ENCODE peak calls at places on chromosomes 1 and 21, in six cellular contexts. One of them, this sample, is unnamed.

GRCh38 chr1:225629483-225629882 is 23.4 kb downstream of the ENAH start:
- DNase-seq in WTC11: no peak
- DNase-seq in IMR-90: no peak
- DNase-seq in HFFc6: no peak
- DNase-seq in neural progenitor cell: no peak
- DNase-seq in GM19239: no peak
- DNase-seq in this sample: no peak

GRCh38 chr1:180251526-180252305 is 21.7 kb downstream of the LHX4 start:
- DNase-seq in GM19239: no peak
- DNase-seq in WTC11: no peak
- DNase-seq in HFFc6: no peak
- DNase-seq in IMR-90: no peak
- DNase-seq in neural progenitor cell: no peak
- DNase-seq in this sample: no peak

GRCh38 chr1:115539736-115540135 is 102.0 kb upstream of the VANGL1 start:
- DNase-seq in WTC11: no peak
- DNase-seq in GM19239: no peak
- DNase-seq in neural progenitor cell: no peak
- DNase-seq in IMR-90: peak; percentile 55
- DNase-seq in HFFc6: no peak
- DNase-seq in this sample: no peak

GRCh38 chr1:33255347-33256311 is 663 bp upstream of the ZNF362 start:
- DNase-seq in WTC11: peak; percentile 78
- DNase-seq in GM19239: peak; percentile 39
- DNase-seq in IMR-90: peak; percentile 15
- DNase-seq in neural progenitor cell: peak; percentile 79
- DNase-seq in HFFc6: peak; percentile 24
- DNase-seq in this sample: peak; percentile 92

GRCh38 chr1:2962061-2962460 is 59.2 kb upstream of the ACTRT2 start:
- DNase-seq in IMR-90: no peak
- DNase-seq in neural progenitor cell: no peak
- DNase-seq in GM19239: no peak
- DNase-seq in HFFc6: no peak
- DNase-seq in WTC11: no peak
- DNase-seq in this sample: no peak

GRCh38 chr1:47563206-47563605 is 125.4 kb downstream of the FOXD2 start:
- DNase-seq in IMR-90: no peak
- DNase-seq in GM19239: no peak
- DNase-seq in neural progenitor cell: no peak
- DNase-seq in HFFc6: no peak
- DNase-seq in WTC11: no peak
- DNase-seq in this sample: peak; percentile 61

GRCh38 chr1:114310771-114311251 is 157.1 kb upstream of the SYT6 start:
- DNase-seq in HFFc6: peak; percentile 68
- DNase-seq in WTC11: no peak
- DNase-seq in IMR-90: peak; percentile 75
- DNase-seq in GM19239: no peak
- DNase-seq in neural progenitor cell: no peak
- DNase-seq in this sample: no peak

GRCh38 chr1:6080469-6080868 is 34.8 kb downstream of the KCNAB2 start:
- DNase-seq in neural progenitor cell: no peak
- DNase-seq in WTC11: no peak
- DNase-seq in GM19239: no peak
- DNase-seq in IMR-90: no peak
- DNase-seq in HFFc6: no peak
- DNase-seq in this sample: peak; percentile 28

GRCh38 chr21:45983981-45984551 is 2.5 kb downstream of the COL6A1 start:
- DNase-seq in GM19239: no peak
- DNase-seq in HFFc6: no peak
- DNase-seq in neural progenitor cell: no peak
- DNase-seq in WTC11: peak; percentile 12
- DNase-seq in IMR-90: no peak
- DNase-seq in this sample: no peak

GRCh38 chr21:33202464-33203363 is 27.0 kb upstream of the IFNAR2 start:
- DNase-seq in neural progenitor cell: no peak
- DNase-seq in GM19239: no peak
- DNase-seq in WTC11: no peak
- DNase-seq in IMR-90: no peak
- DNase-seq in HFFc6: no peak
- DNase-seq in this sample: no peak

GRCh38 chr1:101112051-101112770 is 86.6 kb upstream of the DPH5 start:
- DNase-seq in neural progenitor cell: peak; percentile 3
- DNase-seq in GM19239: no peak
- DNase-seq in WTC11: no peak
- DNase-seq in IMR-90: no peak
- DNase-seq in HFFc6: no peak
- DNase-seq in this sample: no peak

GRCh38 chr1:85237613-85238012 is 21.8 kb downstream of the C1orf52 start:
- DNase-seq in WTC11: no peak
- DNase-seq in GM19239: no peak
- DNase-seq in neural progenitor cell: no peak
- DNase-seq in IMR-90: no peak
- DNase-seq in HFFc6: no peak
- DNase-seq in this sample: no peak

GRCh38 chr1:66752000-66752592 is at the start of gene DYNLT5:
- DNase-seq in GM19239: no peak
- DNase-seq in HFFc6: peak; percentile 56
- DNase-seq in IMR-90: peak; percentile 43
- DNase-seq in neural progenitor cell: peak; percentile 77
- DNase-seq in WTC11: peak; percentile 74
- DNase-seq in this sample: no peak

GRCh38 chr1:18199462-18199861 is 91.9 kb downstream of the IGSF21 start:
- DNase-seq in GM19239: no peak
- DNase-seq in HFFc6: no peak
- DNase-seq in neural progenitor cell: peak; percentile 80
- DNase-seq in WTC11: peak; percentile 34
- DNase-seq in IMR-90: no peak
- DNase-seq in this sample: no peak

GRCh38 chr21:38506606-38507331 is 8.5 kb upstream of the ERG start:
- DNase-seq in HFFc6: no peak
- DNase-seq in neural progenitor cell: peak; percentile 23
- DNase-seq in IMR-90: no peak
- DNase-seq in GM19239: no peak
- DNase-seq in WTC11: peak; percentile 27
- DNase-seq in this sample: no peak

GRCh38 chr1:209190591-209191241 is 392.8 kb upstream of the CAMK1G start:
- DNase-seq in IMR-90: no peak
- DNase-seq in neural progenitor cell: peak; percentile 90
- DNase-seq in WTC11: peak; percentile 86
- DNase-seq in HFFc6: peak; percentile 11
- DNase-seq in GM19239: peak; percentile 20
- DNase-seq in this sample: peak; percentile 93

GRCh38 chr1:18257775-18258174 is 150.2 kb downstream of the IGSF21 start:
- DNase-seq in HFFc6: no peak
- DNase-seq in WTC11: no peak
- DNase-seq in IMR-90: no peak
- DNase-seq in GM19239: no peak
- DNase-seq in neural progenitor cell: no peak
- DNase-seq in this sample: no peak

This sample was measured in SJCRH30.